ENCODE peak calls at places on chromosome 20, in six cellular contexts. One of them, this sample, is unnamed.
A peak's percentile ranks its signal among the peaks of the same experiment; 100 is the strongest.

GRCh38 chr20:54680872-54681297 is 205.5 kb downstream of the DOK5 start:
- DNase-seq in ovary: peak; percentile 18
- DNase-seq in Peyer's patch: no peak
- DNase-seq in K562: peak; percentile 15
- DNase-seq in esophagus muscularis mucosa: peak; percentile 53
- DNase-seq in A549: peak; percentile 51
- DNase-seq in this sample: no peak

GRCh38 chr20:60040471-60041162 is 82.4 kb downstream of the CDH26 start:
- DNase-seq in K562: no peak
- DNase-seq in ovary: no peak
- DNase-seq in A549: no peak
- DNase-seq in esophagus muscularis mucosa: peak; percentile 75
- DNase-seq in Peyer's patch: no peak
- DNase-seq in this sample: no peak

GRCh38 chr20:36506253-36506652 is 35.1 kb upstream of the MYL9 start:
- DNase-seq in Peyer's patch: no peak
- DNase-seq in ovary: no peak
- DNase-seq in esophagus muscularis mucosa: no peak
- DNase-seq in K562: peak; percentile 30
- DNase-seq in A549: peak; percentile 40
- DNase-seq in this sample: no peak

GRCh38 chr20:8431538-8432434 is 299.7 kb downstream of the PLCB1 start:
- DNase-seq in K562: no peak
- DNase-seq in ovary: peak; percentile 62
- DNase-seq in A549: no peak
- DNase-seq in esophagus muscularis mucosa: no peak
- DNase-seq in Peyer's patch: peak; percentile 53
- DNase-seq in this sample: no peak

GRCh38 chr20:51525241-51526104 is 17.0 kb downstream of the NFATC2 start:
- DNase-seq in ovary: no peak
- DNase-seq in Peyer's patch: no peak
- DNase-seq in K562: peak; percentile 38
- DNase-seq in esophagus muscularis mucosa: no peak
- DNase-seq in A549: no peak
- DNase-seq in this sample: peak; percentile 83

GRCh38 chr20:36830791-36831691 is 44.9 kb upstream of the TLDC2 start:
- DNase-seq in Peyer's patch: no peak
- DNase-seq in ovary: peak; percentile 62
- DNase-seq in K562: no peak
- DNase-seq in esophagus muscularis mucosa: no peak
- DNase-seq in A549: no peak
- DNase-seq in this sample: peak; percentile 83

GRCh38 chr20:18414140-18414539 is 52.7 kb downstream of the DZANK1 start:
- DNase-seq in A549: no peak
- DNase-seq in Peyer's patch: no peak
- DNase-seq in esophagus muscularis mucosa: no peak
- DNase-seq in ovary: no peak
- DNase-seq in K562: no peak
- DNase-seq in this sample: no peak

GRCh38 chr20:22576733-22577514 is 7.4 kb downstream of the FOXA2 start:
- DNase-seq in esophagus muscularis mucosa: no peak
- DNase-seq in A549: no peak
- DNase-seq in Peyer's patch: no peak
- DNase-seq in ovary: no peak
- DNase-seq in K562: no peak
- DNase-seq in this sample: no peak

GRCh38 chr20:9215539-9215938 is 146.7 kb downstream of the PLCB4 start:
- DNase-seq in K562: no peak
- DNase-seq in esophagus muscularis mucosa: no peak
- DNase-seq in ovary: no peak
- DNase-seq in A549: peak; percentile 33
- DNase-seq in Peyer's patch: no peak
- DNase-seq in this sample: no peak

GRCh38 chr20:58175425-58175824 is 53.0 kb downstream of the ANKRD60 start:
- DNase-seq in esophagus muscularis mucosa: no peak
- DNase-seq in ovary: no peak
- DNase-seq in A549: no peak
- DNase-seq in K562: no peak
- DNase-seq in Peyer's patch: peak; percentile 34
- DNase-seq in this sample: no peak

GRCh38 chr20:24445510-24446170 is 23.8 kb upstream of the SYNDIG1 start:
- DNase-seq in K562: no peak
- DNase-seq in esophagus muscularis mucosa: no peak
- DNase-seq in Peyer's patch: no peak
- DNase-seq in A549: no peak
- DNase-seq in ovary: no peak
- DNase-seq in this sample: no peak

GRCh38 chr20:8144282-8145245 is 12.5 kb downstream of the PLCB1 start:
- DNase-seq in ovary: no peak
- DNase-seq in A549: no peak
- DNase-seq in K562: no peak
- DNase-seq in Peyer's patch: no peak
- DNase-seq in esophagus muscularis mucosa: no peak
- DNase-seq in this sample: no peak

GRCh38 chr20:35276408-35276807 is 1.5 kb downstream of the MMP24OS start:
- DNase-seq in A549: no peak
- DNase-seq in esophagus muscularis mucosa: no peak
- DNase-seq in ovary: no peak
- DNase-seq in Peyer's patch: no peak
- DNase-seq in K562: no peak
- DNase-seq in this sample: no peak

GRCh38 chr20:35274172-35275092 is 3.5 kb downstream of the MMP24OS start:
- DNase-seq in K562: no peak
- DNase-seq in ovary: no peak
- DNase-seq in Peyer's patch: no peak
- DNase-seq in esophagus muscularis mucosa: no peak
- DNase-seq in A549: no peak
- DNase-seq in this sample: no peak

GRCh38 chr20:35277531-35278395 is at the start of gene MMP24OS:
- DNase-seq in K562: peak; percentile 85
- DNase-seq in ovary: peak; percentile 91
- DNase-seq in esophagus muscularis mucosa: peak; percentile 96
- DNase-seq in Peyer's patch: peak; percentile 94
- DNase-seq in A549: peak; percentile 89
- DNase-seq in this sample: peak; percentile 98

GRCh38 chr20:35277127-35277526 is 795 bp downstream of the MMP24OS start:
- DNase-seq in ovary: no peak
- DNase-seq in esophagus muscularis mucosa: no peak
- DNase-seq in A549: no peak
- DNase-seq in K562: no peak
- DNase-seq in Peyer's patch: no peak
- DNase-seq in this sample: peak; percentile 82

DNA sequence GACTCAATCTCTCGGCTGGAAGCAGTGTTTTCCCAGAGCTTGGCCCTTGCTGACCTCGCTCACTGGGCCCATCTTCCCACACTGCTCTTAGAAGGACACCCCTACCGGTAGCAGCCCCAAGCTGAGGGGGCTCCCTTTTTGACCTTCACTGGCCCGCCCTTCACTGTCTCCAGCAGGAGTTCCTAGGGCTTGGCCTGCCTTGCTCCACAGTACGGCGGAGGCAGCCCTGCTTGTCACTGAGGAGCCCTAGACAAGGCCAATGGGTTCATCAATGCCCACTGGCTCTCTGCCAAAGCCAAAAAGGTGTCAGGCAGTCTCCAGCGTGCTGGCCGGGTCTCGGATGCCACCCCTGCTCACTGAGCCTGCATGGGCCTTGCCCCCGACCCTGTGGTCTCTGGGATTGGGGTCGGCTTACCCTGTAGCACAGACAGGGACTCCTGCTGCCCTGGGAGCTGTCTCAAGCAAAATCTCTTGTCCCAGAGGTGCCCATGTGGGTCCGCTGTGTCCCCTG is 2.1 kb downstream of the MMP24OS start:
- DNase-seq in A549: no peak
- DNase-seq in K562: no peak
- DNase-seq in Peyer's patch: no peak
- DNase-seq in ovary: no peak
- DNase-seq in esophagus muscularis mucosa: no peak
- DNase-seq in this sample: no peak
- TF ChIP-seq POLR2A in A549: no peak
- TF ChIP-seq POLR2A in K562: peak; percentile 32
- TF ChIP-seq POLR2A in Peyer's patch: no peak
- TF ChIP-seq POLR2A in ovary: no peak
- TF ChIP-seq POLR2A in esophagus muscularis mucosa: no peak
- TF ChIP-seq POLR2A in this sample: no peak

GRCh38 chr20:21096321-21097043 is 9.7 kb downstream of the LINC00237 start:
- DNase-seq in esophagus muscularis mucosa: peak; percentile 86
- DNase-seq in A549: peak; percentile 66
- DNase-seq in K562: peak; percentile 15
- DNase-seq in ovary: no peak
- DNase-seq in Peyer's patch: no peak
- DNase-seq in this sample: no peak
- H3K4me1 ChIP-seq in esophagus muscularis mucosa: peaks cover 19% of the 10 kb centered on the region
- H3K4me1 ChIP-seq in A549: peaks cover 3% of the 10 kb centered on the region
- H3K4me1 ChIP-seq in K562: no peaks in the 10 kb centered on the region
- H3K4me1 ChIP-seq in ovary: no peaks in the 10 kb centered on the region
- H3K4me1 ChIP-seq in Peyer's patch: no peaks in the 10 kb centered on the region
- H3K4me1 ChIP-seq in this sample: peaks cover 21% of the 10 kb centered on the region

GRCh38 chr20:3784863-3785239 is 1.7 kb downstream of the CENPB start:
- DNase-seq in K562: no peak
- DNase-seq in esophagus muscularis mucosa: no peak
- DNase-seq in A549: no peak
- DNase-seq in ovary: no peak
- DNase-seq in Peyer's patch: no peak
- DNase-seq in this sample: peak; percentile 70
- TF ChIP-seq POLR2A in K562: no peak
- TF ChIP-seq POLR2A in esophagus muscularis mucosa: no peak
- TF ChIP-seq POLR2A in A549: no peak
- TF ChIP-seq POLR2A in ovary: no peak
- TF ChIP-seq POLR2A in Peyer's patch: no peak
- TF ChIP-seq POLR2A in this sample: no peak

DNA sequence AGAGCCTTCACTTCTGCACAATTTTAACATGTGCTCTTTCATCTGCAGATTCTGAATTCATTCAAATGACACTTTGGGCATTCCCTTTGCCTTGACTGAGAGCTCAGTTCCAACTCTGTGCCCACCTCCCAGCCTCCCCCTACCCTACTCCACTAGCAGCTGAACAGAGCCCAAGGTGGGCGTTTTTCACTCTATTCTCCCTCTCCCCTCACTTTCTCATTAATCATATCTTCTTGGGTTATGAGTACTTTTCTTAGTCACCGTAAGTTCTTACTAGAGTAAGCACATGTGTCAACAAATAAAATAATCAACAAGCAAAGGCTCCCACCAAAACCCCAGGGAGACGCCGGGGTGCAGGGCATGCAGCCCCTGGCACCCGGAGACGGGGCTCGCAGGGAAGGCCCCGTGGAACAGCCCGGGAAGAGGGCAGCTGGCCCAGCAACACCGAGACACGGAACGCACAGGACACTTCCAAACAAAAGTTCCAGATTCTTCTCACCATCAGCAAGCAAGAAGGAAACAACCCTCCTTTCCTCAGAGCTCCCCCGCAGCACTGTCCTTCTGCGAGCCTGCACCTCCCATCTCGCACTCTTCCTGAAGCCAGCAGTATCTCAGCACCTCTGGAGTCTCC is 34.1 kb downstream of the TAF4 start:
- DNase-seq in K562: no peak
- DNase-seq in esophagus muscularis mucosa: no peak
- DNase-seq in Peyer's patch: no peak
- DNase-seq in ovary: no peak
- DNase-seq in A549: no peak
- DNase-seq in this sample: no peak
- H3K4me1 ChIP-seq in K562: peaks cover 22% of the 10 kb centered on the region
- H3K4me1 ChIP-seq in esophagus muscularis mucosa: peaks cover 28% of the 10 kb centered on the region
- H3K4me1 ChIP-seq in Peyer's patch: peaks cover 4% of the 10 kb centered on the region
- H3K4me1 ChIP-seq in ovary: peaks cover 14% of the 10 kb centered on the region
- H3K4me1 ChIP-seq in A549: no peaks in the 10 kb centered on the region
- H3K4me1 ChIP-seq in this sample: no peaks in the 10 kb centered on the region

DNA sequence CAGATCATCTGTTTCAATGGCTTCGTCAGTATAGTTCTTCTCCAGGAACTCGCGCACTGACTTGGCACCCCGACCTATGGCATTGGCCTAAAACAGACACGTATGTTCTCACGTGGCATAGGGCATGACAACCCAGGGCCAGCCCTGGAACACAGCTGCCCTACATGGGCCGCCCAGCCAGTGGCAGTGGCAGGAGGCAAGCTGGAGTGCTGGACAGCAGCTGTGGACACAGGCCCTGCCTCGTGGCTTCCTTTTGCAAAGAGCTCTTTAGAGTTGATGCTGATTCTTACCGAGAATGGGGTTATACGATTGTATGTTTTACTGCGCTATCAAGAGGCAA is 5.0 kb downstream of the PSMA7 start:
- DNase-seq in A549: no peak
- DNase-seq in ovary: no peak
- DNase-seq in esophagus muscularis mucosa: no peak
- DNase-seq in K562: no peak
- DNase-seq in Peyer's patch: no peak
- DNase-seq in this sample: no peak
- TF ChIP-seq POLR2A in A549: no peak
- TF ChIP-seq POLR2A in ovary: no peak
- TF ChIP-seq POLR2A in esophagus muscularis mucosa: no peak
- TF ChIP-seq POLR2A in K562: no peak
- TF ChIP-seq POLR2A in Peyer's patch: no peak
- TF ChIP-seq POLR2A in this sample: no peak

GRCh38 chr20:61805365-61805764 is 260.3 kb downstream of the TAF4 start:
- DNase-seq in esophagus muscularis mucosa: no peak
- DNase-seq in Peyer's patch: peak; percentile 10
- DNase-seq in K562: no peak
- DNase-seq in ovary: no peak
- DNase-seq in A549: no peak
- DNase-seq in this sample: peak; percentile 31
- H3K4me1 ChIP-seq in esophagus muscularis mucosa: peaks cover 15% of the 10 kb centered on the region
- H3K4me1 ChIP-seq in Peyer's patch: no peaks in the 10 kb centered on the region
- H3K4me1 ChIP-seq in K562: no peaks in the 10 kb centered on the region
- H3K4me1 ChIP-seq in ovary: peaks cover 6% of the 10 kb centered on the region
- H3K4me1 ChIP-seq in A549: no peaks in the 10 kb centered on the region
- H3K4me1 ChIP-seq in this sample: no peaks in the 10 kb centered on the region

GRCh38 chr20:1894471-1894950 is 696 bp upstream of the SIRPA start:
- DNase-seq in K562: peak; percentile 53
- DNase-seq in Peyer's patch: peak; percentile 82
- DNase-seq in A549: no peak
- DNase-seq in ovary: peak; percentile 64
- DNase-seq in esophagus muscularis mucosa: peak; percentile 94
- DNase-seq in this sample: peak; percentile 94
- TF ChIP-seq POLR2A in K562: no peak
- TF ChIP-seq POLR2A in Peyer's patch: peak; percentile 33
- TF ChIP-seq POLR2A in A549: no peak
- TF ChIP-seq POLR2A in ovary: no peak
- TF ChIP-seq POLR2A in esophagus muscularis mucosa: peak; percentile 28
- TF ChIP-seq POLR2A in this sample: no peak

This sample was measured in spleen.